ENCODE peak calls at places on chromosomes 6 and 20, in ten cellular contexts. One of them, this sample, is unnamed.

GRCh38 chr6:139698526-139699182 is 324.2 kb upstream of the CITED2 start:
- DNase-seq in RPMI8226: no peak
- DNase-seq in aorta: no peak
- DNase-seq in stimulated activated CD8-positive, alpha-beta memory T cell treated with anti-CD3 and anti-CD28 coated beads, Interleukin-7, amount 100 ng/mL, for 1 hour: no peak
- DNase-seq in NCI-H774: no peak
- DNase-seq in stimulated activated CD4-positive, alpha-beta T cell treated with anti-CD3 and anti-CD28 coated beads, TNF-alpha, amount 100 ng/mL, for 48 hours: no peak
- DNase-seq in M059J: no peak
- DNase-seq in activated CD8-positive, alpha-beta memory T cell treated with anti-CD3 and anti-CD28 coated beads for 4 hours: no peak
- DNase-seq in germinal center: no peak
- DNase-seq in uterus: peak
- DNase-seq in this sample: no peak

GRCh38 chr6:133083248-133083967 is 157.7 kb upstream of the EYA4 start:
- DNase-seq in activated CD8-positive, alpha-beta memory T cell treated with anti-CD3 and anti-CD28 coated beads for 4 hours: no peak
- DNase-seq in M059J: no peak
- DNase-seq in stimulated activated CD4-positive, alpha-beta T cell treated with anti-CD3 and anti-CD28 coated beads, TNF-alpha, amount 100 ng/mL, for 48 hours: no peak
- DNase-seq in germinal center: no peak
- DNase-seq in RPMI8226: peak
- DNase-seq in NCI-H774: peak
- DNase-seq in uterus: no peak
- DNase-seq in stimulated activated CD8-positive, alpha-beta memory T cell treated with anti-CD3 and anti-CD28 coated beads, Interleukin-7, amount 100 ng/mL, for 1 hour: no peak
- DNase-seq in aorta: no peak
- DNase-seq in this sample: no peak

GRCh38 chr20:11895832-11896484 is 21.7 kb upstream of the BTBD3 start:
- DNase-seq in NCI-H774: no peak
- DNase-seq in activated CD8-positive, alpha-beta memory T cell treated with anti-CD3 and anti-CD28 coated beads for 4 hours: no peak
- DNase-seq in stimulated activated CD8-positive, alpha-beta memory T cell treated with anti-CD3 and anti-CD28 coated beads, Interleukin-7, amount 100 ng/mL, for 1 hour: no peak
- DNase-seq in RPMI8226: no peak
- DNase-seq in germinal center: no peak
- DNase-seq in aorta: no peak
- DNase-seq in stimulated activated CD4-positive, alpha-beta T cell treated with anti-CD3 and anti-CD28 coated beads, TNF-alpha, amount 100 ng/mL, for 48 hours: no peak
- DNase-seq in uterus: no peak
- DNase-seq in M059J: peak
- DNase-seq in this sample: no peak

GRCh38 chr6:109087661-109088264 is 6.9 kb downstream of the SESN1 start:
- DNase-seq in aorta: no peak
- DNase-seq in RPMI8226: no peak
- DNase-seq in stimulated activated CD4-positive, alpha-beta T cell treated with anti-CD3 and anti-CD28 coated beads, TNF-alpha, amount 100 ng/mL, for 48 hours: no peak
- DNase-seq in NCI-H774: no peak
- DNase-seq in stimulated activated CD8-positive, alpha-beta memory T cell treated with anti-CD3 and anti-CD28 coated beads, Interleukin-7, amount 100 ng/mL, for 1 hour: no peak
- DNase-seq in M059J: no peak
- DNase-seq in activated CD8-positive, alpha-beta memory T cell treated with anti-CD3 and anti-CD28 coated beads for 4 hours: no peak
- DNase-seq in germinal center: no peak
- DNase-seq in uterus: peak
- DNase-seq in this sample: no peak

GRCh38 chr6:47414517-47415167 is 62.9 kb upstream of the CD2AP start:
- DNase-seq in activated CD8-positive, alpha-beta memory T cell treated with anti-CD3 and anti-CD28 coated beads for 4 hours: no peak
- DNase-seq in germinal center: peak
- DNase-seq in uterus: no peak
- DNase-seq in M059J: peak
- DNase-seq in stimulated activated CD4-positive, alpha-beta T cell treated with anti-CD3 and anti-CD28 coated beads, TNF-alpha, amount 100 ng/mL, for 48 hours: no peak
- DNase-seq in RPMI8226: peak
- DNase-seq in NCI-H774: no peak
- DNase-seq in aorta: no peak
- DNase-seq in stimulated activated CD8-positive, alpha-beta memory T cell treated with anti-CD3 and anti-CD28 coated beads, Interleukin-7, amount 100 ng/mL, for 1 hour: no peak
- DNase-seq in this sample: no peak

GRCh38 chr6:25366785-25367657 is 87.8 kb downstream of the CARMIL1 start:
- DNase-seq in stimulated activated CD4-positive, alpha-beta T cell treated with anti-CD3 and anti-CD28 coated beads, TNF-alpha, amount 100 ng/mL, for 48 hours: no peak
- DNase-seq in uterus: no peak
- DNase-seq in activated CD8-positive, alpha-beta memory T cell treated with anti-CD3 and anti-CD28 coated beads for 4 hours: no peak
- DNase-seq in aorta: no peak
- DNase-seq in stimulated activated CD8-positive, alpha-beta memory T cell treated with anti-CD3 and anti-CD28 coated beads, Interleukin-7, amount 100 ng/mL, for 1 hour: no peak
- DNase-seq in M059J: peak
- DNase-seq in RPMI8226: peak
- DNase-seq in NCI-H774: no peak
- DNase-seq in germinal center: no peak
- DNase-seq in this sample: no peak

GRCh38 chr20:51482836-51483235 is 59.7 kb downstream of the NFATC2 start:
- DNase-seq in activated CD8-positive, alpha-beta memory T cell treated with anti-CD3 and anti-CD28 coated beads for 4 hours: no peak
- DNase-seq in M059J: no peak
- DNase-seq in RPMI8226: no peak
- DNase-seq in aorta: no peak
- DNase-seq in NCI-H774: no peak
- DNase-seq in stimulated activated CD8-positive, alpha-beta memory T cell treated with anti-CD3 and anti-CD28 coated beads, Interleukin-7, amount 100 ng/mL, for 1 hour: no peak
- DNase-seq in germinal center: no peak
- DNase-seq in uterus: no peak
- DNase-seq in stimulated activated CD4-positive, alpha-beta T cell treated with anti-CD3 and anti-CD28 coated beads, TNF-alpha, amount 100 ng/mL, for 48 hours: no peak
- DNase-seq in this sample: no peak

GRCh38 chr20:46746972-46747371 is 37.5 kb downstream of the SLC2A10 start:
- DNase-seq in RPMI8226: no peak
- DNase-seq in uterus: no peak
- DNase-seq in stimulated activated CD8-positive, alpha-beta memory T cell treated with anti-CD3 and anti-CD28 coated beads, Interleukin-7, amount 100 ng/mL, for 1 hour: no peak
- DNase-seq in stimulated activated CD4-positive, alpha-beta T cell treated with anti-CD3 and anti-CD28 coated beads, TNF-alpha, amount 100 ng/mL, for 48 hours: no peak
- DNase-seq in aorta: no peak
- DNase-seq in M059J: peak
- DNase-seq in NCI-H774: no peak
- DNase-seq in activated CD8-positive, alpha-beta memory T cell treated with anti-CD3 and anti-CD28 coated beads for 4 hours: no peak
- DNase-seq in germinal center: no peak
- DNase-seq in this sample: no peak

GRCh38 chr6:158168054-158168303 is at the start of gene SERAC1:
- DNase-seq in stimulated activated CD8-positive, alpha-beta memory T cell treated with anti-CD3 and anti-CD28 coated beads, Interleukin-7, amount 100 ng/mL, for 1 hour: no peak
- DNase-seq in M059J: no peak
- DNase-seq in activated CD8-positive, alpha-beta memory T cell treated with anti-CD3 and anti-CD28 coated beads for 4 hours: no peak
- DNase-seq in NCI-H774: no peak
- DNase-seq in aorta: no peak
- DNase-seq in germinal center: no peak
- DNase-seq in RPMI8226: no peak
- DNase-seq in stimulated activated CD4-positive, alpha-beta T cell treated with anti-CD3 and anti-CD28 coated beads, TNF-alpha, amount 100 ng/mL, for 48 hours: no peak
- DNase-seq in uterus: no peak
- DNase-seq in this sample: no peak

GRCh38 chr6:129766959-129767728 is 57.2 kb upstream of the ARHGAP18 start:
- DNase-seq in stimulated activated CD8-positive, alpha-beta memory T cell treated with anti-CD3 and anti-CD28 coated beads, Interleukin-7, amount 100 ng/mL, for 1 hour: peak
- DNase-seq in uterus: no peak
- DNase-seq in activated CD8-positive, alpha-beta memory T cell treated with anti-CD3 and anti-CD28 coated beads for 4 hours: peak
- DNase-seq in NCI-H774: peak
- DNase-seq in RPMI8226: peak
- DNase-seq in germinal center: no peak
- DNase-seq in aorta: peak
- DNase-seq in stimulated activated CD4-positive, alpha-beta T cell treated with anti-CD3 and anti-CD28 coated beads, TNF-alpha, amount 100 ng/mL, for 48 hours: peak
- DNase-seq in M059J: peak
- DNase-seq in this sample: peak